ENCODE peak calls at places on chromosome 6, in seven cellular contexts. P, L, I, J, D, A and V are unnamed samples.

GRCh38 chr6:43368517-43369160 is 808 bp downstream of the ZNF318 start:
- DNase-seq in P (peak), L (peak), I (peak), J (no peak), D (peak), A (peak), V (peak)

GRCh38 chr6:44932651-44933091 is 395.5 kb upstream of the RUNX2 start:
- DNase-seq in P (no peak), L (no peak), I (no peak), J (no peak), D (no peak), A (no peak), V (no peak)

GRCh38 chr6:169164451-169164850 is 89.2 kb downstream of the THBS2 start:
- DNase-seq in P (no peak), L (no peak), I (no peak), J (no peak), D (no peak), A (no peak), V (no peak)

GRCh38 chr6:56746767-56747504 is 104.2 kb upstream of the DST start:
- DNase-seq in P (no peak), L (no peak), I (peak), J (no peak), D (no peak), A (no peak), V (peak)

GRCh38 chr6:85676086-85676729 is 33.5 kb upstream of the SYNCRIP start:
- DNase-seq in P (no peak), L (no peak), I (no peak), J (no peak), D (no peak), A (no peak), V (no peak)

GRCh38 chr6:142331601-142332000 is 29.8 kb downstream of the ADGRG6 start:
- DNase-seq in P (no peak), L (peak), I (no peak), J (no peak), D (no peak), A (no peak), V (no peak)

GRCh38 chr6:133918208-133918930 is 29.5 kb downstream of the TCF21 start:
- DNase-seq in P (no peak), L (no peak), I (no peak), J (no peak), D (no peak), A (no peak), V (no peak)

GRCh38 chr6:56961151-56961550 is 6.2 kb downstream of the BEND6 start:
- DNase-seq in P (no peak), L (no peak), I (no peak), J (no peak), D (no peak), A (no peak), V (no peak)

GRCh38 chr6:15061176-15061575 is 184.7 kb upstream of the JARID2 start:
- DNase-seq in P (no peak), L (no peak), I (peak), J (no peak), D (no peak), A (no peak), V (no peak)

DNA sequence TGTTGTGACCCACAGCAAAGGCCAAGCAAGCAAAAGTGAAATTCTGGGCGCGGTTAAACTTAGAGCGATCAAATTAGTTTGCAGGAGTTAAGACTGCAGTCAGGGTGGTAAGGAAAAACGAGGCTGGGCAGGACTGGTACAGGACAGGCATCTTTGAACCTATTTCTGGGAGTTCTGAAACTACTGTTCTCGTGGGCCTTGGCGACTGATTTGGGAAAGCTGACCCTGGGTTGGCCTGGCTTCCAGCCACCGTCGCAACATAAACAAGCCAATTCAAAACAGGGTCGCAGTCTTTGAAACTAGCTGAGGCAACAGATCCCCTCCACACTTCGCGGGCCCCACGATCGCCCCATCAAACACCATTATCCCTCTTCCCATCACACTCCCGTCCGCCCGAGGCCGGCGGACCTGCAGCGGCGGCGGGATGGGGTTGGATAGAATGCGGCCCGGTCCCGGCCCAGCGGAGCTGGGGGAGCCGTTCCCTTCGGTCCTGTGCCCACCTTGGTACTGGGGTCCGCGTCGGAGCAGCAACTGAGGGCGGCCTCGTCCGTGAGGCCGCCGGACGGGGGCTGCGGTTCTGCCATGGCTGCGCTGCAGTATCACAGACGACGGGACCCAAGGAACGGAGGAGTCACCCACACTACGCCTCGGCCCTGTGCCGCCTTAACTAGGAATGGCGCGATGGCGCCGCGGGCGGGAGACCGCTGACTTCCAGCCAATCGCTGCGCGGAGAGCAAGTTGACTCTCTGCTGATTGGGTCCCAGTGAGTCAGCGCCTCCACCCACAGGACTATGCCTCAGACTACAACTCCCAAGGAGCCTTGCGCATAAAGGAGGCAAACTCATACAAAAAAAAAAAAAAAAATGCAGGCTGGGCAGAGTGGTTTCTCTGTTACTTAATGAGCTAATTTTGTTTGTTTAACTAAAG is at the start of gene GLO1:
- DNase-seq in P (peak), L (peak), I (peak), J (peak), D (peak), A (peak), V (peak)
- TF ChIP-seq CTCF in P (no peak), L (no peak), I (no peak), J (no peak), D (no peak), A (no peak), V (no peak)

DNA sequence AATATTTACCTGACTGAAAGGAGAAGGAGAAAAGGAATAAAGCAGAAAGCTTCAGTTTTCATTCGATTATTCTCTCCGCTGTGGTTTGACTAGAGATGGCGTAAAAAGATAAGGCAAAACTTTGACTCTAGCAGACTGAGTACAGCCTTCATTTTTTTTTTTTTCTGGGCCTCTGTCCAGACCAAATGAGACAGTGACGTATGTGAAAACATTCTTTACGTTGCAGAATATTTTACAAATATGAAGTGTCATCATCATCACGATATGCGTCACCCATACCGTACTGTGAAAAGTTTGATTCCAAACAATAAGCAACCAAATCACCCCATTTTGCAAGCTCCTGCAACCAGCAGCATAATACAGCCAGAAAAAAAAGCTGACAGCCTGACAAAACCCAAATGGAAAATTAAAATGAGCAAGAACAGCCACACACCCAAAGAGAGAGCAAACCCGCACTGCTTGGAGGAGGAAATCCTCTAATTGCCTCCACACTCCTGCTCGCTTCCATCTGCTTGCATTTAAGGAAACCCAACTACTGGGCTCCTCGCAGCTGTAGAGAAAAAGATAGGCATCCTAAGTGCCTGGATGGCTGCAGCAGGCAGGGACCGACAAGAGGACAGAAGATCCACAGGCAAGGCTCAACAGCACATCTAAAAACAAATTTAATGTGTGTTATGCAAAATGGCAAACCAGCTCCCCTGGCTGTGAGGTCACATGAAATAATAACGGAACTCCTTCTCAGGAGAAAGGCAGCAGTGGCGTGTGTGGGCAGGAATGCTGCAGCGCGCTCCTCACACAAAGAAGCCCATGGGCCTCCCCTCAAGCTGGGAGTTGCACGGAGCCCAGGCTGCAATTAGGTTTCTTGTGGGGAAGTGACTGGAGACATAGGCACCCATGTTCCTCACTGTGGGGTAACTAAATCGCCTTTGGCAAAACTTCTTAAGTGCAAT is 113.1 kb downstream of the FYN start:
- DNase-seq in P (no peak), L (peak), I (peak), J (no peak), D (no peak), A (no peak), V (peak)
- H3K4me3 ChIP-seq in P (no peak), L (peak), I (no peak), J (peak), D (no peak), A (peak), V (no peak)

GRCh38 chr6:119285908-119286625 is 63.5 kb downstream of the MAN1A1 start:
- DNase-seq in P (no peak), L (peak), I (no peak), J (no peak), D (no peak), A (no peak), V (no peak)

GRCh38 chr6:119283214-119283613 is 66.3 kb downstream of the MAN1A1 start:
- DNase-seq in P (no peak), L (peak), I (no peak), J (no peak), D (no peak), A (no peak), V (peak)

GRCh38 chr6:119280586-119281163 is 68.9 kb downstream of the MAN1A1 start:
- DNase-seq in P (no peak), L (peak), I (no peak), J (no peak), D (no peak), A (no peak), V (peak)

GRCh38 chr6:119283979-119284545 is 65.5 kb downstream of the MAN1A1 start:
- DNase-seq in P (no peak), L (no peak), I (no peak), J (no peak), D (no peak), A (no peak), V (no peak)

GRCh38 chr6:119284861-119285521 is 64.6 kb downstream of the MAN1A1 start:
- DNase-seq in P (no peak), L (no peak), I (peak), J (no peak), D (peak), A (no peak), V (peak)
- TF ChIP-seq CTCF in P (no peak), L (no peak), I (peak), J (no peak), D (peak), A (no peak), V (peak)

GRCh38 chr6:116513224-116513875 is 1.9 kb downstream of the CALHM5 start:
- DNase-seq in P (no peak), L (no peak), I (no peak), J (no peak), D (no peak), A (no peak), V (no peak)
- H3K4me3 ChIP-seq in P (peak), L (peak), I (no peak), J (no peak), D (peak), A (no peak), V (peak)

DNA sequence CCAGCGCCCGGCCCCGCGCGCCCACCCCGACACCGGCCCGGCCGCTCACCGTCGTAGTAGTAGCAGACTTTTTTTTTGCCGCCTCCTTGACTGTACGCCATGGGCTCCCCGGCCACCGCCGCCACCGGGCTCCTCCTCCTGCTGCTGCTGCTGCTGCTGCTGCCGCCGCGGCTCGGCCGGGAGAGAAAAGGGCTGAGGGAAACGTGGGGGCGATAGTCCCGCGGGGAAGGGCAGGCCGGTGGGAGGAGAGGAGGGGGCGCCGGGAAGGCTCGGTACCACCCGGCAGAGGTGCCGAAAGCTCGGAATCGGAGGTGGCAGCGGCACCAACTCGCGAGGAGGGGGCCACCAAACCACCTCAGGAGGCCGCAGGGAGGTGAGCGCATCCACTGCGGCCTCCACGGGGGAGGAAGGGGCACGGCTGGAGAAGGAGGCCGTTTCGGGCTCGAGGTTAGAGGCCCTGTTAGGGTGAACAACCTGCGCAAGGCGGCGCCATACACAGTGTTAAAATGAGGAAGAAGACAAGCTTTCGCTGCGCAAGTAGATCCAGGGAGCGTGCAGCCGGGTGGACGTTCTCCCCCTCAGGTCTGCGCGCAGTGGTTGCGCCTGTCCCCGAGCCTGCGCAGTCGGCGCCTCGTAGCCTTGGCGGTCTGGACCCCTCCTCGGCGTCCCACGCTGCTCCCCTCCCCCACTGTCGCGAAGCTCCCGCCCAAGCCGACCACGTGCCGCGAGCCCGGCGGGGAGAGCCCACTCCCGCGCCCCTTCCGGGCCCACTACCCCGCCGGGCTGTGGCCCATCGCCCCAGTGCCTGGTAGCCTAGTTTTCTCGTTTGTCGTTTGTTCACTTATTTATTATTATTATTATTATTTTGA is at the start of gene HDAC2:
- DNase-seq in P (peak), L (peak), I (peak), J (peak), D (peak), A (peak), V (peak)
- TF ChIP-seq CTCF in P (no peak), L (no peak), I (no peak), J (no peak), D (no peak), A (no peak), V (no peak)

GRCh38 chr6:166253277-166254229 is 54.6 kb downstream of the PRR18 start:
- DNase-seq in P (peak), L (no peak), I (peak), J (no peak), D (no peak), A (no peak), V (peak)
- H3K4me3 ChIP-seq in P (peak), L (peak), I (peak), J (peak), D (no peak), A (peak), V (peak)